ENCODE peak calls at places on chromosomes 16 and 17, in six cellular contexts. Q is fibroblast of lung, R is fibroblast of the aortic adventitia, L is H4, U is NCI-H1092 treated with DMSO at 0.1 percent for 48 hours, D is neural progenitor cell. G is an unnamed sample.

GRCh38 chr17:78387982-78388941 is 9.8 kb downstream of the PGS1 start:
- DNase-seq in U (peak; percentile 4), R (peak; percentile 74), L (no peak), D (no peak), Q (peak; percentile 68), G (no peak)

GRCh38 chr17:77330602-77331081 is 189.9 kb downstream of the SEC14L1 start:
- DNase-seq in Q (no peak), U (no peak), R (no peak), L (no peak), D (no peak), G (no peak)

GRCh38 chr17:80760501-80760900 is 215.9 kb downstream of the RPTOR start:
- DNase-seq in Q (no peak), L (peak; percentile 91), R (no peak), U (peak; percentile 96), D (no peak), G (no peak)

GRCh38 chr16:80277182-80277581 is 263.6 kb upstream of the DYNLRB2 start:
- DNase-seq in U (no peak), D (peak; percentile 34), Q (no peak), R (no peak), L (no peak), G (no peak)

GRCh38 chr17:59427425-59427921 is 96.0 kb downstream of the YPEL2 start:
- DNase-seq in R (peak; percentile 69), Q (peak; percentile 78), D (no peak), U (no peak), L (peak; percentile 61), G (no peak)

GRCh38 chr17:49873466-49873865 is 25.6 kb upstream of the TAC4 start:
- DNase-seq in L (no peak), R (no peak), D (no peak), U (no peak), Q (no peak), G (no peak)

GRCh38 chr16:1296688-1297412 is 12.6 kb upstream of the UBE2I start:
- DNase-seq in L (peak; percentile 75), Q (peak; percentile 65), U (no peak), D (no peak), R (peak; percentile 39), G (no peak)

GRCh38 chr16:48113471-48113870 is 42.3 kb downstream of the ABCC12 start:
- DNase-seq in L (no peak), D (peak; percentile 29), U (no peak), R (no peak), Q (no peak), G (no peak)

GRCh38 chr17:11303773-11304394 is 62.9 kb downstream of the SHISA6 start:
- DNase-seq in U (no peak), Q (no peak), D (no peak), L (no peak), R (no peak), G (no peak)

GRCh38 chr17:59341922-59342321 is 10.5 kb downstream of the YPEL2 start:
- DNase-seq in U (no peak), L (no peak), R (no peak), Q (no peak), D (no peak), G (no peak)

GRCh38 chr16:53530046-53530445 is 27.0 kb upstream of the AKTIP start:
- DNase-seq in R (no peak), U (peak; percentile 60), D (no peak), Q (no peak), L (no peak), G (no peak)

GRCh38 chr16:53061701-53062159 is 6.9 kb downstream of the CHD9 start:
- DNase-seq in U (no peak), R (no peak), L (no peak), Q (no peak), D (no peak), G (no peak)

GRCh38 chr17:56918916-56919315 is 5.1 kb upstream of the TRIM25 start:
- DNase-seq in D (no peak), U (no peak), Q (no peak), L (no peak), R (peak; percentile 53), G (no peak)

GRCh38 chr16:81405702-81406113 is 38.9 kb upstream of the CMIP start:
- DNase-seq in L (peak; percentile 93), D (no peak), U (no peak), R (peak; percentile 92), Q (peak; percentile 99), G (peak; percentile 90)

GRCh38 chr17:77882481-77883212 is 75.9 kb upstream of the TNRC6C start:
- DNase-seq in D (no peak), Q (peak; percentile 88), L (peak; percentile 60), R (peak; percentile 95), U (no peak), G (no peak)

GRCh38 chr16:57427824-57428223 is 19.4 kb downstream of the CIAPIN1 start:
- DNase-seq in U (no peak), D (no peak), L (no peak), R (no peak), Q (no peak), G (no peak)

GRCh38 chr16:67001159-67001486 is 12.7 kb downstream of the CES4A start:
- DNase-seq in L (no peak), D (no peak), U (no peak), R (no peak), Q (no peak), G (no peak)

GRCh38 chr17:28760561-28760960 is 16.8 kb downstream of the TRAF4 start:
- DNase-seq in L (no peak), R (no peak), U (peak; percentile 79), D (no peak), Q (no peak), G (no peak)

GRCh38 chr16:23509441-23509754 is 896 bp downstream of the GGA2 start:
- DNase-seq in D (no peak), R (no peak), U (no peak), L (no peak), Q (no peak), G (no peak)

GRCh38 chr17:65156835-65157565 is 19.8 kb downstream of the RGS9 start:
- DNase-seq in U (no peak), Q (no peak), L (no peak), R (no peak), D (no peak), G (no peak)

GRCh38 chr16:26598061-26598460 is 468.7 kb upstream of the C16orf82 start:
- DNase-seq in L (no peak), D (no peak), U (no peak), Q (no peak), R (no peak), G (no peak)

G was measured in astrocyte of the cerebellum.